ENCODE peak calls at places on chromosomes 16 and 17, in eight cellular contexts. E, P, B, H, Q, G, Y and S are unnamed samples.

GRCh38 chr16:28210264-28210663 is 1.5 kb downstream of the XPO6 start:
- DNase-seq in E (no peak), G (no peak), H (no peak), Y (no peak), P (no peak), Q (no peak), B (no peak), S (no peak)

GRCh38 chr16:66318505-66318904 is 48.0 kb upstream of the CDH5 start:
- DNase-seq in P (no peak), Q (no peak), Y (no peak), E (no peak), H (no peak), B (no peak), G (no peak), S (no peak)

GRCh38 chr16:3797473-3797872 is 80.1 kb upstream of the TRAP1 start:
- DNase-seq in G (no peak), Y (no peak), Q (no peak), P (no peak), E (no peak), H (peak), B (no peak), S (no peak)

GRCh38 chr16:85390511-85391174 is 222.5 kb upstream of the GSE1 start:
- DNase-seq in Y (no peak), P (no peak), B (no peak), G (peak), H (peak), E (peak), Q (peak), S (no peak)

GRCh38 chr17:17763136-17763535 is 73.7 kb downstream of the SREBF1 start:
- DNase-seq in G (no peak), Y (no peak), H (no peak), B (no peak), Q (no peak), E (no peak), P (no peak), S (no peak)

GRCh38 chr17:28572294-28573099 is 1.2 kb upstream of the PIGS start:
- DNase-seq in B (no peak), G (no peak), H (no peak), Y (no peak), Q (no peak), E (no peak), P (no peak), S (no peak)

GRCh38 chr16:75529056-75529905 is 6.6 kb downstream of the CHST5 start:
- DNase-seq in G (no peak), H (no peak), Q (no peak), E (no peak), P (no peak), Y (no peak), B (no peak), S (no peak)

GRCh38 chr16:57379579-57379978 is 7.3 kb downstream of the CX3CL1 start:
- DNase-seq in E (no peak), Y (no peak), P (no peak), Q (no peak), H (peak), B (no peak), G (no peak), S (no peak)

GRCh38 chr17:46977348-46977747 is 1.7 kb downstream of the RPRML start:
- DNase-seq in Y (no peak), B (no peak), H (peak), E (peak), G (peak), P (no peak), Q (peak), S (no peak)

GRCh38 chr16:87746178-87746577 is 19.6 kb downstream of the KLHDC4 start:
- DNase-seq in H (no peak), E (no peak), Y (no peak), B (no peak), P (no peak), G (no peak), Q (no peak), S (no peak)

GRCh38 chr17:50649042-50649908 is 14.6 kb downstream of the ABCC3 start:
- DNase-seq in E (no peak), H (no peak), Q (no peak), Y (no peak), B (no peak), G (peak), P (no peak), S (no peak)

GRCh38 chr16:57167951-57168350 is 17.9 kb downstream of the PSME3IP1 start:
- DNase-seq in P (no peak), Q (no peak), G (peak), E (no peak), Y (no peak), H (peak), B (no peak), S (no peak)

GRCh38 chr17:44493339-44493738 is 9.9 kb downstream of the GPATCH8 start:
- DNase-seq in H (no peak), G (no peak), Y (no peak), Q (no peak), E (no peak), B (no peak), P (no peak), S (no peak)

GRCh38 chr17:4247981-4248388 is 15.8 kb downstream of the ANKFY1 start:
- DNase-seq in B (no peak), Y (no peak), P (no peak), H (no peak), G (no peak), E (peak), Q (peak), S (no peak)

GRCh38 chr17:6551356-6551755 is 5.0 kb downstream of the PITPNM3 start:
- DNase-seq in P (no peak), G (no peak), Y (no peak), E (no peak), B (no peak), H (peak), Q (no peak), S (no peak)

GRCh38 chr17:50986989-50987660 is 121.0 kb upstream of the TOB1 start:
- DNase-seq in G (peak), Q (no peak), E (no peak), B (no peak), H (peak), Y (no peak), P (no peak), S (no peak)

GRCh38 chr17:77312786-77313599 is 172.2 kb downstream of the SEC14L1 start:
- DNase-seq in Y (no peak), Q (peak), B (peak), G (peak), E (no peak), H (peak), P (peak), S (no peak)

GRCh38 chr17:10807704-10808128 is 3.8 kb upstream of the TMEM238L start:
- DNase-seq in Y (no peak), B (no peak), P (no peak), Q (peak), E (no peak), G (no peak), H (no peak), S (no peak)

GRCh38 chr17:78903101-78903779 is at the start of gene CEP295NL:
- DNase-seq in H (peak), P (peak), Y (no peak), Q (no peak), E (no peak), G (peak), B (no peak), S (no peak)

GRCh38 chr17:9192010-9192409 is 170.7 kb downstream of the NTN1 start:
- DNase-seq in H (no peak), Q (no peak), B (no peak), E (no peak), Y (no peak), P (no peak), G (no peak), S (no peak)

GRCh38 chr17:39084558-39084957 is 66.9 kb downstream of the PLXDC1 start:
- DNase-seq in Y (no peak), H (no peak), E (no peak), Q (no peak), B (no peak), P (no peak), G (no peak), S (no peak)

GRCh38 chr16:11396241-11397048 is 51.2 kb downstream of the RMI2 start:
- DNase-seq in G (peak), Q (peak), Y (peak), E (peak), P (peak), H (peak), B (no peak), S (peak)

GRCh38 chr17:60506312-60506711 is 19.7 kb downstream of the APPBP2 start:
- DNase-seq in P (no peak), G (peak), H (peak), B (peak), Y (no peak), E (no peak), Q (no peak), S (no peak)

GRCh38 chr17:72974605-72975232 is 117.8 kb downstream of the SLC39A11 start:
- DNase-seq in Q (peak), Y (no peak), E (no peak), P (no peak), G (no peak), H (peak), B (no peak), S (no peak)

GRCh38 chr17:38403491-38403890 is 24.8 kb upstream of the ARHGAP23 start:
- DNase-seq in P (no peak), E (no peak), G (peak), H (peak), B (no peak), Q (no peak), Y (no peak), S (no peak)

GRCh38 chr17:44581868-44582267 is 24.6 kb downstream of the FZD2 start:
- DNase-seq in H (no peak), Y (no peak), P (no peak), E (no peak), G (no peak), B (no peak), Q (no peak), S (no peak)

GRCh38 chr16:19210175-19210924 is 42.3 kb downstream of the SYT17 start:
- DNase-seq in G (no peak), Y (no peak), B (no peak), Q (no peak), E (no peak), P (no peak), H (peak), S (no peak)

GRCh38 chr17:67107811-67108210 is 63.5 kb downstream of the CACNG1 start:
- DNase-seq in B (no peak), E (no peak), Y (no peak), P (no peak), G (no peak), H (no peak), Q (no peak), S (no peak)

GRCh38 chr17:67377727-67378443 is 804 bp downstream of the PITPNC1 start:
- DNase-seq in G (peak), B (no peak), E (peak), Q (peak), P (no peak), Y (no peak), H (peak), S (peak)

GRCh38 chr17:80442305-80442659 is 27.3 kb downstream of the ENDOV start:
- DNase-seq in P (no peak), E (no peak), Q (no peak), B (no peak), G (no peak), Y (no peak), H (no peak), S (no peak)